ENCODE peak calls at places on chromosomes 1 and 21, in seven cellular contexts. G is HFF-Myc; S is Panc1; P is BJ; K is fibroblast of pulmonary artery; M is CD4-positive, CD25-positive, alpha-beta regulatory T cell; Y is CD4-positive, alpha-beta memory T cell. Z is an unnamed sample.

GRCh38 chr1:65235867-65236805 is 73.2 kb upstream of the DNAJC6 start:
- DNase-seq in S (no peak), Y (no peak), K (peak), G (no peak), M (peak), P (no peak), Z (peak)

GRCh38 chr1:3902546-3902945 is 2.5 kb upstream of the C1orf174 start:
- DNase-seq in K (no peak), Y (peak), S (no peak), M (peak), P (no peak), G (no peak), Z (peak)

GRCh38 chr1:15657026-15657425 is 27.1 kb upstream of the PLEKHM2 start:
- DNase-seq in K (no peak), S (no peak), P (no peak), M (no peak), G (no peak), Y (no peak), Z (no peak)

GRCh38 chr1:53122194-53122846 is 20.1 kb downstream of the SLC1A7 start:
- DNase-seq in G (no peak), K (peak), S (no peak), Y (no peak), P (no peak), M (no peak), Z (no peak)

GRCh38 chr21:44482581-44483287 is 27.4 kb downstream of the LRRC3 start:
- DNase-seq in S (no peak), M (no peak), P (no peak), Y (no peak), K (no peak), G (no peak), Z (no peak)

GRCh38 chr1:61839702-61840101 is 97.4 kb downstream of the PATJ start:
- DNase-seq in Y (no peak), S (no peak), G (no peak), P (peak), K (peak), M (no peak), Z (no peak)

GRCh38 chr1:201795066-201795465 is 33.9 kb upstream of the IPO9 start:
- DNase-seq in S (no peak), Y (no peak), K (peak), P (no peak), G (no peak), M (no peak), Z (peak)

GRCh38 chr1:209769171-209769904 is 13.5 kb downstream of the TRAF3IP3 start:
- DNase-seq in P (peak), K (peak), Y (peak), M (peak), S (no peak), G (peak), Z (peak)

GRCh38 chr1:186102559-186103148 is 272.4 kb downstream of the TPR start:
- DNase-seq in K (peak), S (no peak), M (no peak), G (peak), P (peak), Y (no peak), Z (no peak)

GRCh38 chr1:10969267-10969970 is 43.0 kb upstream of the TARDBP start:
- DNase-seq in M (no peak), Y (no peak), P (no peak), S (no peak), K (no peak), G (no peak), Z (no peak)

GRCh38 chr1:67853704-67854103 is 20.4 kb upstream of the GNG12 start:
- DNase-seq in M (no peak), Y (no peak), P (no peak), S (no peak), K (peak), G (peak), Z (peak)

GRCh38 chr1:77888071-77888428 is 374 bp upstream of the NEXN start:
- DNase-seq in K (peak), M (no peak), S (no peak), Y (no peak), G (peak), P (peak), Z (no peak)

GRCh38 chr1:50369008-50369634 is 54.1 kb downstream of the DMRTA2 start:
- DNase-seq in G (no peak), P (no peak), K (no peak), Y (no peak), S (no peak), M (no peak), Z (no peak)

DNA sequence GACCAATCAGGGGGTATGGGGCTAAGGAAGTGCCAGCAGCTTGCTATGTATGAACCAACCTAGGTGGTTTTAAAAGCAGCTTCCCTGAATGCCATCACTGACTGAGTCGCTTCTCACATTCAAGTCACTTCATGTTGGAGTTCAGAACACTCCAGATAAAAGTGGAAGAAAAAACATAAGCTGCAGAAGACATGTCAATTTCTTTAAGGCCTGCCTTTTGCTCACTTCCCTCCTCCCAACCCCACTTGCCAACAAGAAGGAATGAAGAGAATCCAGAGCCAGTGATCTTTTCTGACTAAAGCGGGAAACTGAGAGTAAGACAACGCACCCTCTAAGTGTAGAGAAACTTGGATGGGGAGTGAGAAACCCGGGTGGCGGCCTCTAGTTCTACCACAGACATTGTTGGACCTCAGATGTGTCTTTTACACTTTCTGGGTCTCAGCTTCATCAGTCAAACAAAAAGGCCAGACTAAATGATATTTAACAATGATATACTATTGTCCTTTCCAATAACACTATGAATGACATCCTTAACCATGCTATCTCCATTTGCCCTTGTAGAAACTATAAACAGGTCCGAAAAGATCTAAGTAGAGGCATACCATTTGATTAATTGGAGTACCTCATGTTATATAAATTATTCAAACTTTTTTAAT is 54.1 kb downstream of the LUZP1 start:
- DNase-seq in K (no peak), G (no peak), Y (no peak), P (no peak), S (no peak), M (peak), Z (no peak)
- H3K4me3 ChIP-seq in K (no peak), G (no peak), Y (no peak), P (no peak), S (no peak), M (peak), Z (no peak)

GRCh38 chr1:18484276-18484675 is 3.5 kb downstream of the KLHDC7A start:
- DNase-seq in M (no peak), K (no peak), Y (no peak), P (no peak), G (no peak), S (no peak), Z (no peak)
- H3K4me3 ChIP-seq in M (no peak), K (no peak), Y (no peak), P (no peak), G (no peak), S (no peak), Z (no peak)

GRCh38 chr1:208240698-208241355 is 3.4 kb downstream of the PLXNA2 start:
- DNase-seq in Y (no peak), M (no peak), G (no peak), P (no peak), S (no peak), K (no peak), Z (no peak)

GRCh38 chr1:208243522-208243850 is 698 bp downstream of the PLXNA2 start:
- DNase-seq in S (no peak), M (peak), Y (no peak), P (no peak), K (no peak), G (no peak), Z (no peak)

GRCh38 chr1:208242829-208243521 is 1.2 kb downstream of the PLXNA2 start:
- DNase-seq in Y (no peak), S (no peak), K (no peak), M (peak), G (no peak), P (no peak), Z (no peak)

GRCh38 chr1:208241541-208241940 is 2.6 kb downstream of the PLXNA2 start:
- DNase-seq in G (no peak), K (no peak), S (no peak), P (no peak), Y (no peak), M (no peak), Z (no peak)

GRCh38 chr1:208242186-208242585 is 2.0 kb downstream of the PLXNA2 start:
- DNase-seq in P (no peak), S (no peak), G (no peak), Y (no peak), M (no peak), K (no peak), Z (no peak)
- H3K4me3 ChIP-seq in P (no peak), S (peak), G (no peak), Y (no peak), M (no peak), K (peak), Z (no peak)

GRCh38 chr1:236139495-236139894 is 2.8 kb upstream of the GPR137B start:
- DNase-seq in Y (no peak), G (no peak), K (no peak), M (no peak), P (no peak), S (no peak), Z (no peak)

GRCh38 chr1:236142358-236143103 is at the start of gene GPR137B:
- DNase-seq in K (peak), P (no peak), G (no peak), S (no peak), M (peak), Y (peak), Z (peak)

GRCh38 chr1:236143104-236143948 is 987 bp downstream of the GPR137B start:
- DNase-seq in K (peak), G (no peak), S (no peak), Y (no peak), P (no peak), M (peak), Z (no peak)

GRCh38 chr1:236141447-236142357 is 637 bp upstream of the GPR137B start:
- DNase-seq in M (peak), P (peak), G (no peak), S (no peak), Y (no peak), K (peak), Z (peak)

DNA sequence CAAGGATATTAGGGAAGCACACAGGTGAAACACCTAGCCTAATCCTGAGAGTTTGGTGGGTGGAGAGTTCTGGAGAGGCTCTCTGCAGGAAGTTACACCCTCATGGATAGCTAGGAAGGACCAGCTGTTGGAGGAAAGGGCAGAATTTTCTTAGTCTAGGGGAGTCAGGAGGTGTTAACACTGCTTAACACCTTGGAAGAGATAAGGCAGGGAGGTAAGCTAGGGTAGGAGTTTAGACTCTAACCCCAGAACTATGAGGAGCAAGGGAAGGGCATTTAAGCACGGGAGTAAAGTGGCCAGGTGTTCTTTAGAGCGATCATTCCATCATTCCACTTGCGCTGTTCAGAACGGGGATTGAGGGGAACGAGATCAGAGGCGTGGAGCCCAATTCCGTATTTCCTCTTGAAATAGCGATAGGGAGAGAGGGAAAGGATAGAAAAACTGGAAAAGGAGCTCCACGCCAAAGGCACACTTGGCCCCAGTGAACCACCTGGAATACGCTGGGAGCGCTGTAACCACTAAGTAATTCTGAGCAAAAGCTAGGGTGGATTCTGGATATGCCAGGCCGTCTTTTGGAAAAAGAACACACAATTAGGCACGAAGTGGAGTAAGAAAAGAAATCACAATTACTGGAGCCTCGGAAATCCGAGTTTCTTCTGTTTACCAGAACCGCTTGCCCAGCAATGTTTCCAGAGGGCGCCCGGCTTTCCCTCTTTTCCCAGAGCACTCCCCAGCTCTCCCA is 1.5 kb upstream of the GPR137B start:
- DNase-seq in G (no peak), Y (no peak), S (no peak), K (no peak), P (no peak), M (no peak), Z (no peak)
- H3K4me3 ChIP-seq in G (peak), Y (peak), S (peak), K (peak), P (peak), M (no peak), Z (no peak)

GRCh38 chr1:76267631-76268030 is 193.1 kb downstream of the ST6GALNAC3 start:
- DNase-seq in P (no peak), S (no peak), G (no peak), Y (no peak), K (no peak), M (peak), Z (peak)
- H3K4me3 ChIP-seq in P (no peak), S (no peak), G (no peak), Y (no peak), K (no peak), M (peak), Z (no peak)

GRCh38 chr1:6688001-6688400 is 13.6 kb downstream of the DNAJC11 start:
- DNase-seq in Y (no peak), P (no peak), M (no peak), G (no peak), K (peak), S (no peak), Z (no peak)
- H3K4me3 ChIP-seq in Y (no peak), P (no peak), M (no peak), G (no peak), K (no peak), S (no peak), Z (no peak)

GRCh38 chr1:5988596-5989285 is 3.5 kb downstream of the NPHP4 start:
- DNase-seq in Y (no peak), G (no peak), S (no peak), M (no peak), P (no peak), K (no peak), Z (no peak)
- H3K4me3 ChIP-seq in Y (no peak), G (no peak), S (no peak), M (no peak), P (no peak), K (no peak), Z (no peak)

GRCh38 chr1:43970911-43971310 is 1.1 kb downstream of the DPH2 start:
- DNase-seq in G (no peak), M (no peak), Y (no peak), S (no peak), P (no peak), K (no peak), Z (no peak)
- H3K4me3 ChIP-seq in G (peak), M (peak), Y (no peak), S (peak), P (peak), K (peak), Z (peak)

Z was measured in OCI-LY7.